ENCODE peak calls at places on chromosome 1, in ten cellular contexts. M, J, U, S, G, V, H, B, N and F are unnamed samples.

GRCh38 chr1:81446006-81446669 is 354.6 kb upstream of the ADGRL2 start:
- DNase-seq in H (peak), U (no peak), G (no peak), V (no peak), N (no peak), B (no peak), S (no peak), J (no peak), M (no peak), F (no peak)

GRCh38 chr1:68231627-68232303 is 558 bp downstream of the WLS start:
- DNase-seq in V (peak), N (no peak), M (peak), U (no peak), J (peak), H (peak), S (peak), G (peak), B (peak), F (peak)

GRCh38 chr1:24983006-24983680 is 53.1 kb upstream of the RUNX3 start:
- DNase-seq in V (no peak), U (no peak), B (no peak), J (no peak), H (no peak), S (no peak), G (no peak), N (no peak), M (no peak), F (no peak)

GRCh38 chr1:97192872-97193572 is 471.4 kb downstream of the PTBP2 start:
- DNase-seq in J (no peak), G (no peak), V (peak), H (peak), S (peak), N (no peak), M (no peak), B (peak), U (peak), F (no peak)

GRCh38 chr1:218164111-218164929 is 120.8 kb upstream of the RRP15 start:
- DNase-seq in V (peak), G (peak), N (no peak), S (peak), U (no peak), J (no peak), H (no peak), M (peak), B (peak), F (peak)

GRCh38 chr1:11944358-11944981 is 10.0 kb downstream of the PLOD1 start:
- DNase-seq in S (no peak), G (peak), B (no peak), J (no peak), V (no peak), N (no peak), U (no peak), M (peak), H (no peak), F (no peak)

GRCh38 chr1:100354971-100355394 is 2.7 kb downstream of the CDC14A start:
- DNase-seq in M (no peak), U (peak), H (peak), G (peak), S (no peak), V (peak), N (no peak), J (no peak), B (no peak), F (no peak)

GRCh38 chr1:184739070-184739469 is 15.6 kb downstream of the EDEM3 start:
- DNase-seq in G (no peak), M (no peak), N (no peak), U (no peak), S (no peak), J (no peak), H (no peak), B (no peak), V (no peak), F (no peak)

GRCh38 chr1:89440911-89441310 is 77.1 kb downstream of the GBP6 start:
- DNase-seq in H (no peak), U (no peak), V (no peak), J (no peak), N (no peak), S (no peak), M (no peak), B (no peak), G (no peak), F (no peak)

GRCh38 chr1:107430540-107431228 is 289.8 kb downstream of the NTNG1 start:
- DNase-seq in V (peak), J (no peak), M (peak), B (peak), G (peak), S (no peak), H (peak), U (peak), N (peak), F (peak)

GRCh38 chr1:9874959-9875635 is 35.0 kb downstream of the CTNNBIP1 start:
- DNase-seq in M (peak), S (peak), H (peak), J (peak), G (peak), B (peak), V (peak), U (peak), N (peak), F (peak)

GRCh38 chr1:212648431-212648830 is 39.9 kb downstream of the ATF3 start:
- DNase-seq in M (no peak), H (no peak), N (no peak), S (no peak), G (no peak), J (no peak), B (no peak), U (no peak), V (no peak), F (no peak)

GRCh38 chr1:231590453-231591198 is 36.0 kb upstream of the DISC1 start:
- DNase-seq in V (peak), N (no peak), M (peak), U (peak), H (peak), G (peak), B (peak), J (no peak), S (peak), F (peak)

GRCh38 chr1:75203415-75204277 is 69.5 kb downstream of the LHX8 start:
- DNase-seq in M (peak), B (peak), H (no peak), S (peak), J (no peak), N (peak), U (peak), G (peak), V (peak), F (peak)

GRCh38 chr1:54331091-54331772 is 75.0 kb downstream of the SSBP3 start:
- DNase-seq in G (no peak), V (no peak), B (no peak), M (no peak), U (no peak), N (no peak), J (no peak), S (no peak), H (no peak), F (no peak)

GRCh38 chr1:224087358-224087757 is 26.6 kb upstream of the FBXO28 start:
- DNase-seq in B (no peak), S (no peak), U (no peak), M (no peak), N (no peak), V (peak), H (no peak), G (no peak), J (no peak), F (no peak)

GRCh38 chr1:59453297-59453970 is 156.5 kb downstream of the FGGY start:
- DNase-seq in V (peak), N (no peak), U (no peak), H (no peak), J (no peak), G (no peak), S (no peak), B (no peak), M (no peak), F (no peak)

GRCh38 chr1:11918779-11919519 is 7.3 kb downstream of the KIAA2013 start:
- DNase-seq in B (no peak), S (peak), H (no peak), U (no peak), N (no peak), G (no peak), J (no peak), V (peak), M (no peak), F (no peak)

GRCh38 chr1:32874860-32875793 is 4.4 kb upstream of the FNDC5 start:
- DNase-seq in M (no peak), B (no peak), G (no peak), V (no peak), J (no peak), U (no peak), N (no peak), S (no peak), H (no peak), F (no peak)

GRCh38 chr1:45299981-45300668 is 26.6 kb upstream of the HPDL start:
- DNase-seq in B (peak), S (peak), N (peak), U (peak), J (no peak), V (peak), H (peak), M (peak), G (peak), F (peak)

GRCh38 chr1:229128209-229128608 is 142.7 kb upstream of the RAB4A start:
- DNase-seq in S (no peak), H (no peak), V (no peak), B (no peak), M (no peak), U (no peak), G (peak), J (no peak), N (no peak), F (no peak)

GRCh38 chr1:7471836-7472235 is 299.3 kb upstream of the VAMP3 start:
- DNase-seq in J (no peak), N (no peak), G (no peak), U (no peak), M (no peak), V (no peak), S (peak), H (no peak), B (no peak), F (no peak)

GRCh38 chr1:160130939-160131338 is 15.4 kb downstream of the ATP1A2 start:
- DNase-seq in G (no peak), M (no peak), N (no peak), B (no peak), H (no peak), U (no peak), V (no peak), S (no peak), J (no peak), F (no peak)

GRCh38 chr1:245575710-245576109 is 420.9 kb downstream of the KIF26B start:
- DNase-seq in J (no peak), B (no peak), G (no peak), N (no peak), U (no peak), H (no peak), M (no peak), V (no peak), S (no peak), F (no peak)

GRCh38 chr1:8667869-8668595 is 149.4 kb downstream of the RERE start:
- DNase-seq in G (peak), V (peak), U (no peak), N (no peak), S (peak), J (no peak), H (no peak), M (no peak), B (no peak), F (no peak)

GRCh38 chr1:79290927-79291474 is 284.5 kb upstream of the ADGRL4 start:
- DNase-seq in B (no peak), G (no peak), V (no peak), N (no peak), U (no peak), J (no peak), S (no peak), H (no peak), M (no peak), F (no peak)

GRCh38 chr1:27077968-27078367 is 65.3 kb upstream of the TENT5B start:
- DNase-seq in U (no peak), S (no peak), M (no peak), B (no peak), N (no peak), G (no peak), V (no peak), H (no peak), J (no peak), F (no peak)

GRCh38 chr1:115877511-115877910 is 36.6 kb upstream of the NHLH2 start:
- DNase-seq in G (no peak), S (no peak), M (no peak), B (no peak), H (no peak), V (no peak), U (no peak), N (no peak), J (no peak), F (no peak)

GRCh38 chr1:165463978-165464377 is 19.1 kb upstream of the RXRG start:
- DNase-seq in U (no peak), V (no peak), N (no peak), M (no peak), J (no peak), H (no peak), G (peak), S (no peak), B (no peak), F (no peak)

GRCh38 chr1:37094302-37094701 is 60.0 kb upstream of the GRIK3 start:
- DNase-seq in V (no peak), U (no peak), G (no peak), S (no peak), M (no peak), N (no peak), H (no peak), B (no peak), J (no peak), F (no peak)

GRCh38 chr1:41313661-41314131 is 47.5 kb upstream of the FOXO6 start:
- DNase-seq in H (no peak), V (peak), G (peak), U (no peak), S (no peak), J (no peak), N (peak), B (no peak), M (peak), F (no peak)

GRCh38 chr1:220732621-220733020 is 15.5 kb upstream of the MTARC2 start:
- DNase-seq in S (no peak), V (no peak), G (no peak), H (peak), U (no peak), M (no peak), N (no peak), J (no peak), B (no peak), F (no peak)

GRCh38 chr1:8962812-8963669 is 17.4 kb downstream of the CA6 start:
- DNase-seq in N (peak), M (peak), J (no peak), U (peak), B (peak), H (peak), G (peak), V (peak), S (peak), F (no peak)

GRCh38 chr1:9128520-9129371 is at the start of gene GPR157:
- DNase-seq in S (peak), J (peak), H (peak), B (peak), N (peak), G (peak), M (peak), U (peak), V (peak), F (peak)

GRCh38 chr1:223231011-223231572 is 88.0 kb upstream of the TLR5 start:
- DNase-seq in J (no peak), N (no peak), H (no peak), U (no peak), G (no peak), B (no peak), V (no peak), M (no peak), S (no peak), F (no peak)

GRCh38 chr1:6588893-6589481 is 9.2 kb downstream of the ZBTB48 start:
- DNase-seq in S (no peak), N (no peak), G (no peak), B (no peak), U (no peak), M (no peak), J (no peak), V (no peak), H (no peak), F (no peak)

GRCh38 chr1:245108909-245109308 is 45.9 kb upstream of the KIF26B start:
- DNase-seq in N (no peak), V (peak), M (no peak), U (no peak), J (no peak), H (no peak), G (peak), B (no peak), S (no peak), F (no peak)

GRCh38 chr1:63317007-63317813 is 5.2 kb upstream of the FOXD3 start:
- DNase-seq in G (peak), M (no peak), V (peak), B (peak), N (peak), H (peak), S (no peak), J (no peak), U (peak), F (peak)

GRCh38 chr1:199574949-199575348 is 452.6 kb upstream of the NR5A2 start:
- DNase-seq in G (no peak), M (no peak), J (no peak), N (no peak), S (no peak), V (no peak), U (no peak), B (no peak), H (no peak), F (no peak)

GRCh38 chr1:151048645-151049032 is 1.1 kb downstream of the C1orf56 start:
- DNase-seq in G (no peak), N (no peak), B (no peak), H (no peak), V (no peak), U (no peak), M (no peak), S (no peak), J (no peak), F (no peak)
- TF ChIP-seq CTCF in G (peak), N (no peak), B (no peak), H (no peak), V (peak), U (peak), M (no peak), S (peak), J (no peak), F (peak)

DNA sequence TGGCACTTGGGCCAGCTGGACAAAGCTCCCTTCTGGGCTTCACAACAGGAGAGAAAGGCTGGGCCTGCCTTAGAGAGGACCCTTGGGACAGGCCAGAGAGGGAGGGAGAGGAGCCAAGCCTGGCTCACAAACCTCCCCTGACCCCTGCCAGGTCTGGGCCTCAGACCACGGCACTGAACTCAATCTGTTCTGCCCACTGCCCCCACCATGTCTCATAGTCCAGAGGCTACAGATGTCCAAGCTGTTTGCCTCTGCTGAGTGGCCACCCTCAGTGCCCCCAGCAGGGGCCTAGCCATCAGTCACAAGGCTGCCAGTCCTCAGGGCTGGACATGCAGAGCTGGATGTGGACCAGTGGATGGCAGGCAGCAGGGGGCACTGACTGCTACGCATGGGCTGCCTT is 13.0 kb upstream of the DMBX1 start:
- DNase-seq in J (no peak), U (no peak), V (no peak), H (no peak), B (no peak), M (no peak), G (no peak), S (no peak), N (no peak), F (no peak)
- TF ChIP-seq CTCF in J (no peak), U (no peak), V (no peak), H (no peak), B (no peak), M (no peak), G (no peak), S (no peak), N (no peak), F (no peak)

GRCh38 chr1:208204779-208205178 is 39.4 kb downstream of the PLXNA2 start:
- DNase-seq in J (no peak), G (no peak), N (no peak), V (no peak), U (no peak), H (no peak), M (no peak), S (no peak), B (no peak), F (no peak)
- TF ChIP-seq CTCF in J (no peak), G (no peak), N (no peak), V (no peak), U (no peak), H (no peak), M (no peak), S (no peak), B (no peak), F (no peak)

GRCh38 chr1:18861590-18861989 is 2.1 kb upstream of the TAS1R2 start:
- DNase-seq in S (no peak), N (no peak), V (no peak), B (no peak), J (no peak), U (no peak), M (no peak), H (no peak), G (no peak), F (no peak)
- TF ChIP-seq CTCF in S (no peak), N (no peak), V (no peak), B (no peak), J (no peak), U (no peak), M (no peak), H (no peak), G (no peak), F (no peak)

DNA sequence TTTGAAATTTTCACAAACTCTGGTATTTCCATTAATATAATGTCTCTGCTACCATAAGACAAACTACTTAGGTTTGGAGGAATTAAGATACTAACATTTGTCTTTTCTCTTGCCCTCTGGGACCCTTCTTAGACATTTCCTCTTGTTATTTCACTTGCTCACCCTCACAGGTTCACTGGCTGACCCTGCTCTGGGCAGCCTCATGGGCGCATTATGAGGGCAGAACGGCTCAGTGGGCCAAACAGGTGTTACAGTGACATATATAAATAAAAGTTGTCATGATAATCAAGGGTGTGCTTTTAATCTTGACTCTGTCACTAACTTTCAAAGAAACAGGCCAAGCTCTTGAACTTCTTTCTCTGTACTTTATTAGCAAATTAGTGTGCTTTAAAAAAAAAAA is 46.5 kb downstream of the ZNHIT6 start:
- DNase-seq in B (no peak), J (no peak), M (no peak), G (peak), V (no peak), S (no peak), N (no peak), H (no peak), U (no peak), F (no peak)
- TF ChIP-seq CTCF in B (no peak), J (no peak), M (no peak), G (no peak), V (no peak), S (no peak), N (no peak), H (no peak), U (no peak), F (no peak)

GRCh38 chr1:53187371-53187770 is 9.3 kb upstream of the CPT2 start:
- DNase-seq in V (peak), G (no peak), M (no peak), H (no peak), B (no peak), N (no peak), S (no peak), U (no peak), J (no peak), F (no peak)

GRCh38 chr1:53186533-53186932 is 10.1 kb upstream of the CPT2 start:
- DNase-seq in H (no peak), J (no peak), G (no peak), M (no peak), S (peak), N (no peak), U (no peak), V (peak), B (no peak), F (no peak)

GRCh38 chr1:53189061-53189460 is 7.6 kb upstream of the CPT2 start:
- DNase-seq in G (no peak), N (no peak), H (no peak), M (no peak), V (no peak), J (no peak), S (no peak), U (no peak), B (no peak), F (no peak)

GRCh38 chr1:53188099-53188498 is 8.5 kb upstream of the CPT2 start:
- DNase-seq in M (no peak), S (no peak), N (no peak), U (no peak), V (peak), J (no peak), H (no peak), G (no peak), B (no peak), F (no peak)

GRCh38 chr1:53190210-53190611 is 6.4 kb upstream of the CPT2 start:
- DNase-seq in S (no peak), M (no peak), V (no peak), N (no peak), G (no peak), B (no peak), J (no peak), H (no peak), U (no peak), F (no peak)
- TF ChIP-seq CTCF in S (no peak), M (no peak), V (no peak), N (peak), G (no peak), B (no peak), J (no peak), H (no peak), U (no peak), F (no peak)

GRCh38 chr1:20430355-20431290 is 55.4 kb downstream of the CAMK2N1 start:
- DNase-seq in G (peak), H (no peak), M (peak), U (no peak), N (peak), B (peak), J (no peak), V (peak), S (no peak), F (peak)
- TF ChIP-seq CTCF in G (peak), H (no peak), M (peak), U (peak), N (peak), B (peak), J (no peak), V (peak), S (peak), F (peak)

GRCh38 chr1:182886985-182887384 is 47.8 kb downstream of the DHX9 start:
- DNase-seq in M (no peak), H (no peak), V (no peak), N (no peak), U (no peak), J (no peak), G (no peak), B (no peak), S (no peak), F (no peak)

GRCh38 chr1:182888736-182889531 is 49.8 kb downstream of the DHX9 start:
- DNase-seq in B (no peak), M (no peak), U (no peak), G (no peak), V (no peak), J (no peak), H (no peak), N (no peak), S (peak), F (no peak)

GRCh38 chr1:182890927-182891610 is 51.9 kb downstream of the DHX9 start:
- DNase-seq in N (no peak), J (no peak), G (no peak), H (peak), B (no peak), S (no peak), M (no peak), V (no peak), U (no peak), F (no peak)

GRCh38 chr1:182889997-182890396 is 50.9 kb downstream of the DHX9 start:
- DNase-seq in M (no peak), J (no peak), G (no peak), U (no peak), V (no peak), B (no peak), N (no peak), H (no peak), S (no peak), F (no peak)

GRCh38 chr1:182885591-182885990 is 46.4 kb downstream of the DHX9 start:
- DNase-seq in G (no peak), B (no peak), S (no peak), H (no peak), M (no peak), J (no peak), N (no peak), V (no peak), U (no peak), F (no peak)
- TF ChIP-seq CTCF in G (no peak), B (no peak), S (no peak), H (no peak), M (no peak), J (no peak), N (no peak), V (no peak), U (no peak), F (no peak)